ENCODE peak calls at places on chromosomes 12 and 14, in five cellular contexts. P is amygdala, W is mucosa of gallbladder, L is GM23248, R is activated gamma-delta T cell treated with Interleukin-2 at 50 U/mL for 16 hours. I is an unnamed sample.

GRCh38 chr14:66600416-66600815 is 92.5 kb downstream of the GPHN start:
- DNase-seq in R (no peak), P (no peak), W (no peak), L (peak; percentile 47), I (peak; percentile 72)

GRCh38 chr14:39491134-39491541 is 58.9 kb upstream of the FBXO33 start:
- DNase-seq in L (peak; percentile 55), R (no peak), W (no peak), P (no peak), I (peak; percentile 33)

GRCh38 chr12:38983117-38983571 is 77.8 kb upstream of the CPNE8 start:
- DNase-seq in R (no peak), W (no peak), L (no peak), P (no peak), I (no peak)

GRCh38 chr12:33438890-33439586 is 581 bp downstream of the SYT10 start:
- DNase-seq in L (peak; percentile 22), W (no peak), R (no peak), P (no peak), I (peak; percentile 32)

GRCh38 chr12:120697344-120697743 is 10.4 kb downstream of the MLEC start:
- DNase-seq in L (no peak), P (no peak), W (no peak), R (no peak), I (no peak)

GRCh38 chr12:26878661-26879119 is 45.7 kb upstream of the ITPR2 start:
- DNase-seq in P (no peak), W (peak; percentile 88), L (no peak), R (no peak), I (no peak)

GRCh38 chr12:1351926-1352325 is 242.5 kb downstream of the FBXL14 start:
- DNase-seq in L (peak; percentile 58), W (no peak), P (no peak), R (no peak), I (no peak)

GRCh38 chr12:43576162-43576561 is 24.2 kb upstream of the ADAMTS20 start:
- DNase-seq in W (no peak), P (no peak), R (no peak), L (no peak), I (no peak)

GRCh38 chr12:56676851-56677601 is 11.1 kb downstream of the PTGES3 start:
- DNase-seq in W (no peak), L (peak; percentile 33), R (no peak), P (no peak), I (no peak)

GRCh38 chr12:89469361-89469760 is 55.2 kb downstream of the GALNT4 start:
- DNase-seq in W (no peak), P (no peak), R (no peak), L (peak; percentile 69), I (peak; percentile 64)

GRCh38 chr12:5000204-5000603 is 43.5 kb upstream of the KCNA5 start:
- DNase-seq in L (no peak), R (no peak), W (no peak), P (no peak), I (no peak)

GRCh38 chr14:67526676-67527459 is 6.2 kb upstream of the PLEKHH1 start:
- DNase-seq in L (peak; percentile 58), P (peak; percentile 46), W (peak; percentile 52), R (peak; percentile 38), I (peak; percentile 73)

GRCh38 chr12:57175428-57176138 is 28.2 kb upstream of the LRP1-AS start:
- DNase-seq in P (peak; percentile 31), L (peak; percentile 87), W (peak; percentile 85), R (peak; percentile 24), I (peak; percentile 99)

GRCh38 chr14:100538566-100539318 is 48.5 kb downstream of the BEGAIN start:
- DNase-seq in L (no peak), P (no peak), R (no peak), W (no peak), I (no peak)

GRCh38 chr14:78157855-78158436 is 12.2 kb upstream of the NRXN3 start:
- DNase-seq in P (no peak), L (peak; percentile 71), R (no peak), W (peak; percentile 37), I (peak; percentile 61)

GRCh38 chr12:10102322-10102721 is 3.5 kb upstream of the CLEC1A start:
- DNase-seq in P (no peak), L (no peak), R (no peak), W (no peak), I (no peak)

GRCh38 chr12:95848575-95849388 is 10.0 kb upstream of the SNRPF start:
- DNase-seq in L (peak; percentile 47), W (no peak), P (no peak), R (no peak), I (peak; percentile 46)

GRCh38 chr12:76943004-76943403 is 64.2 kb upstream of the CSRP2 start:
- DNase-seq in P (no peak), L (peak; percentile 35), R (no peak), W (no peak), I (no peak)